ENCODE peak calls at places on chromosomes 12 and 14, in ten cellular contexts. Q is GM23248; O is A549; V is ELF-1; P is progenitor cell of endocrine pancreas; Y is SK-N-MC; W is upper lobe of right lung; U is posterior vena cava; S is CD4-positive, alpha-beta memory T cell; K is D341Med. H is an unnamed sample.

GRCh38 chr14:95545769-95546168 is 10.9 kb downstream of the GLRX5 start:
- DNase-seq in U (no peak), S (no peak), W (no peak), K (no peak), Y (no peak), V (no peak), Q (peak), O (peak), P (no peak), H (no peak)

GRCh38 chr14:52738409-52738808 is 8.4 kb downstream of the STYX start:
- DNase-seq in Q (no peak), S (peak), U (no peak), K (no peak), O (no peak), Y (no peak), P (no peak), W (no peak), V (no peak), H (no peak)

GRCh38 chr12:66493841-66494240 is 185.0 kb downstream of the GRIP1 start:
- DNase-seq in O (no peak), P (no peak), S (no peak), U (no peak), V (no peak), K (no peak), Y (no peak), Q (no peak), W (no peak), H (no peak)

GRCh38 chr14:21042918-21043317 is 756 bp downstream of the RNASE7 start:
- DNase-seq in V (no peak), Y (no peak), K (no peak), U (no peak), S (no peak), W (no peak), P (no peak), Q (no peak), O (no peak), H (no peak)

GRCh38 chr14:24481622-24482324 is 26.3 kb downstream of the CMA1 start:
- DNase-seq in W (peak), Y (no peak), P (peak), Q (peak), K (peak), V (peak), S (no peak), O (peak), U (no peak), H (peak)

GRCh38 chr12:24822121-24822899 is 126.6 kb downstream of the BCAT1 start:
- DNase-seq in S (no peak), K (no peak), Q (peak), W (no peak), P (no peak), V (no peak), O (no peak), U (no peak), Y (no peak), H (no peak)

GRCh38 chr12:107225626-107226025 is 132.3 kb upstream of the CRY1 start:
- DNase-seq in Y (no peak), O (peak), U (no peak), P (no peak), Q (peak), V (peak), W (no peak), K (no peak), S (no peak), H (no peak)

GRCh38 chr14:99522457-99522891 is 41.3 kb downstream of the CCNK start:
- DNase-seq in U (peak), P (no peak), O (peak), S (no peak), V (peak), Q (peak), W (no peak), K (no peak), Y (no peak), H (no peak)

GRCh38 chr12:16583991-16584745 is 21.8 kb downstream of the LMO3 start:
- DNase-seq in Y (no peak), V (no peak), P (no peak), S (no peak), Q (peak), O (no peak), U (no peak), W (no peak), K (no peak), H (no peak)

GRCh38 chr12:33296529-33296928 is 143.1 kb downstream of the SYT10 start:
- DNase-seq in V (no peak), U (no peak), P (no peak), O (no peak), K (no peak), S (no peak), Q (no peak), W (no peak), Y (no peak), H (no peak)

GRCh38 chr14:101062611-101063010 is 159.1 kb upstream of the RTL1 start:
- DNase-seq in S (no peak), V (no peak), Y (no peak), W (peak), P (no peak), O (no peak), Q (no peak), U (no peak), K (no peak), H (no peak)

GRCh38 chr12:64010069-64010686 is 165.7 kb downstream of the SRGAP1 start:
- DNase-seq in Q (peak), K (no peak), S (no peak), P (no peak), O (peak), V (no peak), U (no peak), Y (no peak), W (no peak), H (no peak)

GRCh38 chr12:88833641-88834116 is 253.4 kb upstream of the KITLG start:
- DNase-seq in W (no peak), V (no peak), Q (peak), P (no peak), Y (no peak), S (no peak), K (no peak), O (no peak), U (no peak), H (peak)

GRCh38 chr12:1680804-1681492 is 9.9 kb upstream of the ADIPOR2 start:
- DNase-seq in S (no peak), U (no peak), K (no peak), V (no peak), Q (no peak), Y (no peak), W (no peak), O (no peak), P (no peak), H (no peak)

GRCh38 chr14:54676822-54677708 is 110.1 kb downstream of the SAMD4A start:
- DNase-seq in S (no peak), Y (no peak), W (no peak), V (peak), O (peak), K (no peak), Q (peak), P (no peak), U (no peak), H (peak)

GRCh38 chr12:96719671-96720362 is 187.2 kb upstream of the NEDD1 start:
- DNase-seq in K (no peak), V (no peak), Y (no peak), Q (peak), P (no peak), O (no peak), W (no peak), S (no peak), U (no peak), H (no peak)

GRCh38 chr12:123991402-123991951 is 18.5 kb downstream of the ZNF664 start:
- DNase-seq in P (no peak), O (no peak), K (no peak), S (no peak), Q (peak), V (no peak), U (no peak), Y (no peak), W (no peak), H (no peak)

GRCh38 chr14:20686386-20687143 is 2.0 kb upstream of the ANG start:
- DNase-seq in P (no peak), U (no peak), K (no peak), S (no peak), Q (no peak), Y (no peak), O (peak), W (no peak), V (no peak), H (no peak)